ENCODE peak calls at places on chromosomes 11 and 22, in six cellular contexts. U, F, O, M, B and Y are unnamed samples.

GRCh38 chr22:39532215-39533071 is at the start of gene RPS19BP1:
- DNase-seq in F (peak), M (peak), O (peak), B (peak), U (peak), Y (peak)

GRCh38 chr11:122101625-122102291 is 14.3 kb downstream of the BLID start:
- DNase-seq in U (peak), O (peak), B (no peak), F (no peak), M (peak), Y (no peak)

GRCh38 chr11:79514695-79515094 is 73.9 kb upstream of the TENM4 start:
- DNase-seq in M (no peak), U (no peak), F (no peak), O (no peak), B (no peak), Y (no peak)

GRCh38 chr11:42329930-42330555 is 870.6 kb upstream of the LRRC4C start:
- DNase-seq in O (no peak), M (no peak), U (no peak), B (no peak), F (no peak), Y (no peak)

GRCh38 chr11:6610591-6610990 is 1.4 kb downstream of the TAF10 start:
- DNase-seq in O (peak), B (no peak), M (no peak), F (no peak), U (no peak), Y (peak)

GRCh38 chr11:13694115-13694514 is 25.6 kb downstream of the FAR1 start:
- DNase-seq in B (no peak), M (no peak), F (no peak), U (no peak), O (no peak), Y (no peak)

GRCh38 chr22:36374603-36375024 is 13.2 kb downstream of the MYH9 start:
- DNase-seq in U (no peak), O (peak), F (no peak), M (peak), B (peak), Y (no peak)

GRCh38 chr22:20781272-20781990 is 7.5 kb downstream of the SERPIND1 start:
- DNase-seq in U (no peak), O (no peak), M (no peak), B (no peak), F (no peak), Y (no peak)

GRCh38 chr11:11748706-11749365 is 92.9 kb upstream of the USP47 start:
- DNase-seq in B (no peak), O (no peak), F (no peak), U (no peak), M (no peak), Y (no peak)

GRCh38 chr22:26681395-26681821 is 24.0 kb downstream of the MIAT start:
- DNase-seq in B (no peak), F (no peak), O (no peak), U (no peak), M (no peak), Y (no peak)

GRCh38 chr22:45638834-45639746 is 32.5 kb upstream of the ATXN10 start:
- DNase-seq in O (peak), M (peak), B (peak), F (peak), U (peak), Y (peak)

GRCh38 chr11:85766801-85767200 is 44.1 kb downstream of the SYTL2 start:
- DNase-seq in M (no peak), B (no peak), U (no peak), O (no peak), F (no peak), Y (no peak)

GRCh38 chr11:45809456-45810395 is 4.8 kb downstream of the SLC35C1 start:
- DNase-seq in O (peak), F (no peak), M (no peak), U (no peak), B (no peak), Y (no peak)

GRCh38 chr11:57940044-57940781 is 83.5 kb upstream of the OR9Q1 start:
- DNase-seq in O (no peak), M (no peak), U (no peak), F (no peak), B (no peak), Y (no peak)

GRCh38 chr11:128929991-128930390 is 12.7 kb downstream of the TP53AIP1 start:
- DNase-seq in B (no peak), F (no peak), U (no peak), M (no peak), O (no peak), Y (no peak)

GRCh38 chr11:83836883-83837654 is 550.9 kb upstream of the CCDC90B start:
- DNase-seq in F (peak), U (peak), O (no peak), B (peak), M (peak), Y (peak)

DNA sequence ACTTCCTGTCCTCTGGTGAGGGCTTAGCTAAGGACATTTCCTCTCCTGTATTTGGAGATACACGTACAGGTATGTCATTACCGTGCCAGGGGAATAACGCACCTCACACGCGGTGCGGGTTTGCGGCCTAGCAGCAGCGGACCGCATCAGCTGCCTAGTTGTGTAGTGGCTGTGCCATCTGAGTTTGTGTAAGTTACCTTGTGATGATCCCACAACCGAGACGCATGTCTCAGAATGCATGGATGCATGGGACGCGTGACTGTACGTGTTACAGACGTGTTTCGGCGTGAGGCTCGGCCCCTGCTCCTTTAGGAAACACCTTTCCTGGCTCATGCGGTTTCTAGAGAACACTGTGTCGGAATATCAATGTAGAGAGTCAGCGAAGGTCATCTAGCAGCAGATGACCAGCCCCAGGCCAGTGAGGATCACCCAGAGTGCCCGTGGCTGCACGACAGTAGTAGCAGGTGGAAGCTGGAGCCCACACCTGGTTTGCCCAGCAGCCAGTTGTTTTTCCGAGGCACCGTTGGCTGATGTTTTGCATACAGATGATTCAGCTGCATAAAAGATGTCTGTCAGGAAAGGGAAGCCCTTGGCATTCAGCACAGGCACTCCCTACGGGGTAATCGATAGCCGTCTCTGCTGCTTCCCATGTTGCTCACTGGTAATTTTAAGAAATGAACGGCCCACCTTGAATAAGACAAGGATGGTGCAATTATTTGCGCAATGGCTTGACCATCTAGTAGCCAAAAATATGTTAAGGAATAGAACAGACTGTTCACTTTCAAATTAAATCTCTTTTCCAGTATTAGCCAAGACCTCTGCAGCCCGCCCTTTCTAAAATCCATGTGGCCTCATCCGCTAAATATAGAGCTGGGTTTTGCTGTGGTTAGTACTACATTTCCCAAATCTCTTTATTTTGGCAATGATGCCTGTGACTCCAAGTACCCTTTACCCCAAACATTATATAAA is 1.0 kb upstream of the CLTCL1 start:
- DNase-seq in U (no peak), B (no peak), F (no peak), O (peak), M (peak), Y (peak)
- TF ChIP-seq POLR2A in U (no peak), B (no peak), F (no peak), O (no peak), M (no peak), Y (no peak)

GRCh38 chr22:42752912-42753311 is 32.2 kb upstream of the A4GALT start:
- DNase-seq in F (no peak), U (no peak), M (no peak), B (no peak), O (no peak), Y (no peak)
- H3K27ac ChIP-seq in F (peak), U (no peak), M (peak), B (peak), O (no peak), Y (no peak)

GRCh38 chr11:27625347-27625912 is 74.8 kb downstream of the BDNF start:
- DNase-seq in U (no peak), M (no peak), O (no peak), F (no peak), B (no peak), Y (no peak)

GRCh38 chr11:27621440-27622161 is 78.7 kb downstream of the BDNF start:
- DNase-seq in M (no peak), U (no peak), O (no peak), F (no peak), B (no peak), Y (no peak)

GRCh38 chr11:27623945-27624523 is 76.2 kb downstream of the BDNF start:
- DNase-seq in U (no peak), F (no peak), O (no peak), M (no peak), B (no peak), Y (no peak)

GRCh38 chr11:27619936-27620335 is 80.3 kb downstream of the BDNF start:
- DNase-seq in U (no peak), B (no peak), F (no peak), O (no peak), M (no peak), Y (no peak)

GRCh38 chr11:27622541-27623300 is 77.5 kb downstream of the BDNF start:
- DNase-seq in U (no peak), B (no peak), F (no peak), M (no peak), O (no peak), Y (no peak)
- TF ChIP-seq POLR2A in U (no peak), B (no peak), F (no peak), M (no peak), O (no peak), Y (no peak)

DNA sequence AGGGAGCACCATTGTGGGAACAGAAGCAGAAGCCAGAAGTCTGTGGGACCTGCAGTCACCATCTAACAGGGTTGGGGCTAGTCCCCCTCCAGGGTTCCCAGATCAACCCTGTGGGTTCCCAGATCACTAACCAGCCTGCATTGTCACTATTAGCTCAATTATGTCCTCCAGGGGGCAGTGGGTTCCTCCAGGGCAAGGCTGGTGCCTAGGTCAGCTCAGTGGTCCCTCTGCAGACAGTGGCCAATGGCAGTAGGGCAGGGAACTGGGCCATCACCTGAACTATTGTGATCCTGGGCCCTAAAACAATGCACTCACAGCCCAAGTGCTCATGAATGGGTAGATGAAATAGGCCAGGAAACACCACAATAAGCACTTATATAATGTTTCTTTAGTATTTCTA is 18.8 kb upstream of the PRSS23 start:
- DNase-seq in U (no peak), O (no peak), M (no peak), F (no peak), B (no peak), Y (no peak)
- H3K27ac ChIP-seq in U (no peak), O (no peak), M (no peak), F (peak), B (no peak), Y (no peak)

GRCh38 chr11:102317099-102317767 is at the start of gene BIRC3:
- DNase-seq in M (peak), B (peak), U (peak), O (peak), F (peak), Y (peak)
- TF ChIP-seq POLR2A in M (peak), B (no peak), U (peak), O (no peak), F (peak), Y (peak)